ENCODE peak calls at places on chromosome 1, in nine cellular contexts. T is ovary, S is esophagus squamous epithelium, D is spleen, J is IMR-90, O is testis, L is stomach, F is heart left ventricle, G is body of pancreas. X is an unnamed sample.
A peak's percentile ranks its signal among the peaks of the same experiment; 100 is the strongest.

GRCh38 chr1:8889925-8890785 is 11.7 kb upstream of the ENO1 start:
- DNase-seq in G (peak; percentile 70), T (peak; percentile 85), O (peak; percentile 97), F (peak; percentile 92), J (peak; percentile 89), S (no peak), D (no peak), L (peak; percentile 47), X (peak; percentile 96)

GRCh38 chr1:16087733-16088132 is 14.3 kb upstream of the FAM131C start:
- DNase-seq in D (no peak), L (no peak), O (no peak), S (no peak), J (no peak), T (no peak), G (no peak), F (no peak), X (no peak)

GRCh38 chr1:197912739-197913494 is 4.3 kb upstream of the LHX9 start:
- DNase-seq in D (no peak), O (no peak), L (no peak), J (no peak), F (no peak), G (no peak), S (no peak), T (no peak), X (no peak)

GRCh38 chr1:149949911-149950310 is 13.2 kb upstream of the MTMR11 start:
- DNase-seq in D (no peak), G (no peak), J (no peak), L (no peak), T (no peak), F (no peak), O (no peak), S (no peak), X (no peak)

GRCh38 chr1:177913762-177914540 is 55.9 kb downstream of the SEC16B start:
- DNase-seq in S (no peak), G (peak; percentile 64), D (no peak), J (peak; percentile 63), F (no peak), L (peak; percentile 65), T (no peak), O (peak; percentile 43), X (no peak)

GRCh38 chr1:201268604-201269151 is 14.6 kb upstream of the PKP1 start:
- DNase-seq in S (no peak), L (peak; percentile 57), O (no peak), T (no peak), D (peak; percentile 62), F (no peak), J (peak; percentile 84), G (peak; percentile 33), X (no peak)

GRCh38 chr1:7331926-7332535 is 439.1 kb upstream of the VAMP3 start:
- DNase-seq in F (no peak), S (no peak), J (no peak), D (no peak), G (no peak), L (no peak), O (no peak), T (no peak), X (no peak)

GRCh38 chr1:214208525-214208924 is 72.4 kb upstream of the SMYD2 start:
- DNase-seq in F (no peak), G (no peak), J (no peak), S (no peak), O (no peak), D (no peak), T (no peak), L (no peak), X (no peak)

GRCh38 chr1:244583358-244583757 is 69.6 kb upstream of the DESI2 start:
- DNase-seq in O (no peak), G (no peak), J (no peak), D (no peak), F (no peak), L (no peak), T (no peak), S (no peak), X (no peak)

GRCh38 chr1:72056516-72056915 is 225.8 kb downstream of the NEGR1 start:
- DNase-seq in S (no peak), T (no peak), O (no peak), D (no peak), L (no peak), G (no peak), J (no peak), F (no peak), X (no peak)

GRCh38 chr1:111723091-111723806 is 15.9 kb downstream of the INKA2 start:
- DNase-seq in T (no peak), L (no peak), F (no peak), O (no peak), D (no peak), G (no peak), J (no peak), S (no peak), X (no peak)

GRCh38 chr1:234600418-234601216 is 9.4 kb downstream of the IRF2BP2 start:
- DNase-seq in L (peak; percentile 66), S (no peak), T (peak; percentile 56), O (peak; percentile 82), D (no peak), F (peak; percentile 52), J (no peak), G (peak; percentile 74), X (no peak)

GRCh38 chr1:234597894-234598293 is 12.1 kb downstream of the IRF2BP2 start:
- DNase-seq in J (peak; percentile 66), D (no peak), O (no peak), L (peak; percentile 55), T (peak; percentile 58), S (no peak), G (peak; percentile 73), F (peak; percentile 46), X (no peak)

GRCh38 chr1:234598974-234599616 is 10.9 kb downstream of the IRF2BP2 start:
- DNase-seq in S (no peak), T (peak; percentile 65), D (no peak), F (peak; percentile 63), L (peak; percentile 36), O (no peak), J (no peak), G (peak; percentile 74), X (no peak)

GRCh38 chr1:234601217-234602017 is 8.6 kb downstream of the IRF2BP2 start:
- DNase-seq in L (no peak), T (no peak), O (no peak), S (no peak), D (no peak), J (peak; percentile 66), F (no peak), G (peak; percentile 49), X (no peak)

DNA sequence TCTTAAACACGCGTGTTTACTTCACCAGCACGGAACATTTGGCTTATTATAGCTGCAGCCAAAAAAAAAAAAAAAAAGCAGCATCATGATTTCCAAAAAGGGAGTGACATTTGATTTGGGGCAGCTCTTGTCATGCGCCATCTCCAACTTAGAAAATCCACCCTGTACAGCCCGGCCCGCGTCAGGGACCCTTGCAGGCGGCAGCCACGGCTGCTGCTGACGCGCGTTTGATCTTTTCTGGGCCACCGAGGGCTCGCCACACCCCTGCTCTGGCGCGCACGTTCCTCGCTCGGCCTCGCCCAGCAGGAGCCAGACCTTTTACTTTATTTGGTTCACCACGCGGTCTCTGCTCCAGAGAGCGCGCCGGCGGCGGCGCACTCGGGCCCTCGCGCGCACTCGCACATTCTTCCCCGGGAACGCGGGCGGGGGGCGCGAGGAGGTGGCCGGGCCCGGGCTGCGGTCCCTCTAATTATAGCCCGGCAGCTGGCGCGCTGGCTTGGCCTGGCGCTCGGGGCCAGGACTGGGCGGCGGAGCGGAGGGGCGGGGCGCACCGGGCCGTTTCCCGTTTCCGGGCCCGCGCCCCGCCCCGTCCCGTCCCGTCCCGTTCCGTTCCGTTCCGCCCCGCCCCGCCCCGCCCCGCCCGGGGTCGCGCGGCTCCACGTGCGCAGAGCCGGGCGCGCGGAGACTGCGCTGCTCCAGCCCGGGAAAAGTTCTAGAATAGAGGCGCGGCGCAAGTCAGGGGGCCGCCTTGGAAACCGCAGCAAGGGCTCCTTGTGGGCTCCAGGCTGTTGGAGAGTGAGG is 10.2 kb downstream of the IRF2BP2 start:
- DNase-seq in O (peak; percentile 83), D (peak; percentile 95), S (peak; percentile 63), L (peak; percentile 89), J (peak; percentile 82), F (peak; percentile 96), G (peak; percentile 93), T (peak; percentile 85), X (peak; percentile 91)
- TF ChIP-seq POLR2A in O (peak; percentile 18), D (peak; percentile 78), S (peak; percentile 62), L (peak; percentile 37), J (peak; percentile 39), F (no peak), G (peak; percentile 89), T (peak; percentile 57), X (peak; percentile 85)

GRCh38 chr1:207862241-207862787 is 48.6 kb downstream of the CD34 start:
- DNase-seq in J (peak; percentile 43), L (no peak), G (no peak), D (no peak), F (no peak), O (no peak), S (no peak), T (no peak), X (no peak)
- H3K4me1 ChIP-seq in J (peaks cover 16% of the 10 kb centered on the region), L (peaks cover 48% of the 10 kb centered on the region), G (peaks cover 23% of the 10 kb centered on the region), D (peaks cover 98% of the 10 kb centered on the region), F (peaks cover 64% of the 10 kb centered on the region), O (peaks cover 22% of the 10 kb centered on the region), S (peaks cover 25% of the 10 kb centered on the region), T (peaks cover 12% of the 10 kb centered on the region), X (peaks cover 32% of the 10 kb centered on the region)

GRCh38 chr1:151364996-151365395 is 7.5 kb downstream of the SELENBP1 start:
- DNase-seq in S (no peak), F (no peak), D (peak; percentile 33), T (no peak), J (no peak), O (no peak), L (no peak), G (no peak), X (no peak)
- TF ChIP-seq CTCF in S (no peak), F (no peak), D (no peak), T (no peak), J (no peak), O (no peak), L (no peak), G (no peak), X (no peak)

GRCh38 chr1:232211149-232211548 is 418.8 kb downstream of the SIPA1L2 start:
- DNase-seq in S (no peak), L (no peak), J (no peak), D (no peak), O (no peak), F (no peak), G (no peak), T (no peak), X (no peak)
- TF ChIP-seq POLR2A in S (no peak), L (no peak), J (no peak), D (no peak), O (no peak), F (no peak), G (no peak), T (no peak), X (no peak)

X was measured in adrenal gland.